ENCODE peak calls at places on chromosomes 5 and 9, in seven cellular contexts. O is OCI-LY7, Q is SJCRH30, N is ovary, J is uterus, T is heart left ventricle, W is tibial nerve. P is an unnamed sample.

GRCh38 chr9:36158917-36159316 is 10.3 kb upstream of the CCIN start:
- DNase-seq in O (no peak), Q (no peak), N (no peak), J (no peak), T (no peak), W (no peak), P (no peak)

GRCh38 chr5:135729582-135729879 is 104.9 kb upstream of the SLC25A48 start:
- DNase-seq in O (no peak), Q (peak; percentile 66), N (no peak), J (no peak), T (no peak), W (no peak), P (no peak)

GRCh38 chr9:137113385-137114159 is 961 bp downstream of the DPP7 start:
- DNase-seq in O (no peak), Q (no peak), N (no peak), J (no peak), T (no peak), W (no peak), P (no peak)

GRCh38 chr5:160959804-160960203 is 107.8 kb upstream of the ATP10B start:
- DNase-seq in O (no peak), Q (no peak), N (no peak), J (no peak), T (no peak), W (no peak), P (no peak)

GRCh38 chr5:28380172-28380571 is 1341.8 kb upstream of the CDH9 start:
- DNase-seq in O (no peak), Q (no peak), N (no peak), J (no peak), T (no peak), W (no peak), P (no peak)

GRCh38 chr5:38783011-38783551 is 62.7 kb upstream of the OSMR start:
- DNase-seq in O (no peak), Q (peak; percentile 43), N (no peak), J (no peak), T (no peak), W (peak; percentile 52), P (peak; percentile 9)

GRCh38 chr9:130368631-130369103 is 76.1 kb upstream of the ASS1 start:
- DNase-seq in O (peak; percentile 8), Q (peak; percentile 54), N (no peak), J (no peak), T (no peak), W (no peak), P (no peak)

GRCh38 chr9:125556046-125556445 is 151.0 kb downstream of the MAPKAP1 start:
- DNase-seq in O (no peak), Q (no peak), N (no peak), J (no peak), T (peak; percentile 44), W (no peak), P (no peak)

GRCh38 chr5:6745706-6746217 is 32.5 kb downstream of the TENT4A start:
- DNase-seq in O (peak; percentile 69), Q (peak; percentile 32), N (no peak), J (no peak), T (no peak), W (peak; percentile 61), P (peak; percentile 67)

GRCh38 chr5:140988036-140988997 is 22.0 kb downstream of the PCDHAC2 start:
- DNase-seq in O (no peak), Q (no peak), N (no peak), J (no peak), T (no peak), W (no peak), P (no peak)

GRCh38 chr5:144368556-144368955 is 197.9 kb downstream of the KCTD16 start:
- DNase-seq in O (no peak), Q (peak; percentile 3), N (no peak), J (no peak), T (no peak), W (no peak), P (no peak)

GRCh38 chr5:55535199-55535905 is 588 bp upstream of the PLPP1 start:
- DNase-seq in O (no peak), Q (no peak), N (no peak), J (peak; percentile 22), T (no peak), W (no peak), P (no peak)

GRCh38 chr5:149475777-149476176 is 75.5 kb downstream of the CSNK1A1 start:
- DNase-seq in O (no peak), Q (no peak), N (no peak), J (no peak), T (no peak), W (no peak), P (no peak)

GRCh38 chr5:36571643-36572042 is 34.8 kb upstream of the SLC1A3 start:
- DNase-seq in O (no peak), Q (no peak), N (no peak), J (no peak), T (no peak), W (no peak), P (no peak)

GRCh38 chr5:36576721-36577120 is 29.7 kb upstream of the SLC1A3 start:
- DNase-seq in O (no peak), Q (no peak), N (no peak), J (no peak), T (no peak), W (no peak), P (no peak)

GRCh38 chr5:36570696-36571095 is 35.7 kb upstream of the SLC1A3 start:
- DNase-seq in O (no peak), Q (no peak), N (no peak), J (no peak), T (no peak), W (no peak), P (no peak)

GRCh38 chr5:36573441-36573840 is 33.0 kb upstream of the SLC1A3 start:
- DNase-seq in O (no peak), Q (peak; percentile 75), N (no peak), J (no peak), T (no peak), W (no peak), P (no peak)

GRCh38 chr5:36575367-36575781 is 31.0 kb upstream of the SLC1A3 start:
- DNase-seq in O (no peak), Q (no peak), N (no peak), J (no peak), T (no peak), W (no peak), P (no peak)
- H3K4me1 ChIP-seq in O (no peaks in the 10 kb centered on the region), Q (peaks cover 24% of the 10 kb centered on the region), N (peaks cover 2% of the 10 kb centered on the region), J (no peaks in the 10 kb centered on the region), T (no peaks in the 10 kb centered on the region), W (no peaks in the 10 kb centered on the region), P (no peaks in the 10 kb centered on the region)

GRCh38 chr9:93450817-93451761 is at the start of gene FAM120A:
- DNase-seq in O (peak; percentile 83), Q (peak; percentile 81), N (peak; percentile 81), J (peak; percentile 61), T (peak; percentile 85), W (peak; percentile 36), P (peak; percentile 87)

GRCh38 chr9:93452710-93453046 is 703 bp downstream of the FAM120AOS start:
- DNase-seq in O (no peak), Q (no peak), N (peak; percentile 42), J (no peak), T (peak; percentile 59), W (no peak), P (peak; percentile 43)

GRCh38 chr9:93453047-93453914 is at the start of gene FAM120AOS:
- DNase-seq in O (peak; percentile 91), Q (peak; percentile 97), N (peak; percentile 90), J (peak; percentile 92), T (peak; percentile 96), W (peak; percentile 94), P (peak; percentile 91)

GRCh38 chr9:93456022-93456421 is 2.6 kb upstream of the FAM120AOS start:
- DNase-seq in O (no peak), Q (no peak), N (no peak), J (no peak), T (no peak), W (no peak), P (no peak)

GRCh38 chr9:93451762-93452709 is 551 bp downstream of the FAM120A start:
- DNase-seq in O (peak; percentile 71), Q (peak; percentile 52), N (peak; percentile 70), J (peak; percentile 44), T (peak; percentile 65), W (peak; percentile 34), P (peak; percentile 74)
- H3K4me3 ChIP-seq in O (peak overlapping the region; percentile 83), Q (peak overlapping the region; percentile 92), N (peak overlapping the region; percentile 89), J (peak overlapping the region; percentile 81), T (peak overlapping the region; percentile 68), W (peak overlapping the region; percentile 92), P (peak overlapping the region; percentile 78)

GRCh38 chr9:97993000-97993399 is 9.9 kb downstream of the ANP32B start:
- DNase-seq in O (peak; percentile 33), Q (no peak), N (no peak), J (no peak), T (no peak), W (no peak), P (no peak)
- H3K4me1 ChIP-seq in O (peaks cover 56% of the 10 kb centered on the region), Q (no peaks in the 10 kb centered on the region), N (peaks cover 5% of the 10 kb centered on the region), J (no peaks in the 10 kb centered on the region), T (peaks cover 5% of the 10 kb centered on the region), W (peaks cover 6% of the 10 kb centered on the region), P (peaks cover 43% of the 10 kb centered on the region)

GRCh38 chr5:126866837-126867236 is 89.9 kb downstream of the LMNB1 start:
- DNase-seq in O (no peak), Q (no peak), N (no peak), J (no peak), T (no peak), W (no peak), P (no peak)

GRCh38 chr5:126871441-126871840 is 94.5 kb downstream of the LMNB1 start:
- DNase-seq in O (no peak), Q (no peak), N (no peak), J (no peak), T (no peak), W (no peak), P (no peak)

GRCh38 chr5:126867237-126867636 is 90.3 kb downstream of the LMNB1 start:
- DNase-seq in O (no peak), Q (no peak), N (no peak), J (no peak), T (no peak), W (no peak), P (no peak)

GRCh38 chr5:126868338-126868737 is 91.4 kb downstream of the LMNB1 start:
- DNase-seq in O (no peak), Q (no peak), N (no peak), J (no peak), T (no peak), W (no peak), P (no peak)

DNA sequence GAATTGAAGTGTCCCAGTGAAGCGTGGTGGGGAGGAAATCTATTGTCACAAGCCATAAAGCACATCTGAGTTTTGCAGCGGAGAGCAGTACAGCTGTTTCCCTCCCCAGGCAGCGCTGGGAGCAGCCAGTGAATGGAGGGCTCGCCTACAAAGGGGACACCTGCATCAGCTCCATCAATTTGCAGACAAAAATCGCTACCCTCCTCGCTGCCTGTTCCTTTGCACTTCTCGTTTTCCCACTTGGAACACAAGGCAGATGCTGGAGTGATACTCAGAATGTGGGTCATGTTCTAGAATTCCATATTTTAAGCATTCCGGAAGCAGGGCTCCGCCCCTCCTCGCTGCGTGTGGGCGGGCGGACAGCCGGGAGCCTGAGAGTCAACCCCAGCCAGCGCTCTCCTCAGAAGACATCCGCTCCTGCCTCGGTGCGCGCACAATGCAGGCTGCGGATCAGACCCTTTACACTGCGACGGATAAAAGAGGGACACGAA is 92.1 kb downstream of the LMNB1 start:
- DNase-seq in O (no peak), Q (no peak), N (no peak), J (no peak), T (no peak), W (no peak), P (no peak)
- H3K4me3 ChIP-seq in O (no peak overlapping the region), Q (no peak overlapping the region), N (no peak overlapping the region), J (no peak overlapping the region), T (no peak overlapping the region), W (no peak overlapping the region), P (no peak overlapping the region)

GRCh38 chr9:93197670-93198069 is 13.7 kb downstream of the WNK2 start:
- DNase-seq in O (no peak), Q (no peak), N (no peak), J (no peak), T (peak; percentile 28), W (no peak), P (peak; percentile 23)
- H3K4me1 ChIP-seq in O (peaks cover 20% of the 10 kb centered on the region), Q (no peaks in the 10 kb centered on the region), N (no peaks in the 10 kb centered on the region), J (no peaks in the 10 kb centered on the region), T (peaks cover 27% of the 10 kb centered on the region), W (no peaks in the 10 kb centered on the region), P (peaks cover 58% of the 10 kb centered on the region)